ENCODE peak calls at places on chromosome 12, in four cellular contexts. W, D, R and Z are unnamed samples.

GRCh38 chr12:11795910-11796459 is 146.5 kb downstream of the ETV6 start:
- DNase-seq in W (peak; percentile 21), D (no peak), R (no peak), Z (no peak)

GRCh38 chr12:117076410-117077372 is 22.5 kb downstream of the TESC start:
- DNase-seq in W (no peak), D (no peak), R (no peak), Z (no peak)

GRCh38 chr12:49937639-49938300 is 12.8 kb upstream of the AQP2 start:
- DNase-seq in W (no peak), D (no peak), R (no peak), Z (no peak)

GRCh38 chr12:104454997-104455396 is 1.8 kb upstream of the CHST11 start:
- DNase-seq in W (no peak), D (no peak), R (no peak), Z (no peak)

GRCh38 chr12:105378821-105379400 is 48.4 kb downstream of the C12orf75 start:
- DNase-seq in W (no peak), D (no peak), R (no peak), Z (no peak)

GRCh38 chr12:58416211-58416610 is 474.8 kb downstream of the ATP23 start:
- DNase-seq in W (no peak), D (no peak), R (no peak), Z (no peak)

GRCh38 chr12:46357438-46358324 is 14.9 kb downstream of the SLC38A2 start:
- DNase-seq in W (no peak), D (no peak), R (no peak), Z (no peak)

GRCh38 chr12:31034372-31034771 is 39.3 kb upstream of the DDX11 start:
- DNase-seq in W (no peak), D (no peak), R (no peak), Z (no peak)

GRCh38 chr12:116385486-116386217 is 108.2 kb upstream of the MED13L start:
- DNase-seq in W (peak; percentile 90), D (no peak), R (peak; percentile 40), Z (no peak)

GRCh38 chr12:71552728-71553501 is 110.7 kb downstream of the ZFC3H1 start:
- DNase-seq in W (no peak), D (no peak), R (no peak), Z (no peak)

GRCh38 chr12:128056299-128056885 is 210.6 kb upstream of the TMEM132C start:
- DNase-seq in W (no peak), D (no peak), R (no peak), Z (no peak)

GRCh38 chr12:106248177-106248848 is 493 bp upstream of the CKAP4 start:
- DNase-seq in W (no peak), D (no peak), R (no peak), Z (peak; percentile 35)

GRCh38 chr12:95216704-95217376 is 427 bp downstream of the FGD6 start:
- DNase-seq in W (no peak), D (no peak), R (no peak), Z (no peak)

DNA sequence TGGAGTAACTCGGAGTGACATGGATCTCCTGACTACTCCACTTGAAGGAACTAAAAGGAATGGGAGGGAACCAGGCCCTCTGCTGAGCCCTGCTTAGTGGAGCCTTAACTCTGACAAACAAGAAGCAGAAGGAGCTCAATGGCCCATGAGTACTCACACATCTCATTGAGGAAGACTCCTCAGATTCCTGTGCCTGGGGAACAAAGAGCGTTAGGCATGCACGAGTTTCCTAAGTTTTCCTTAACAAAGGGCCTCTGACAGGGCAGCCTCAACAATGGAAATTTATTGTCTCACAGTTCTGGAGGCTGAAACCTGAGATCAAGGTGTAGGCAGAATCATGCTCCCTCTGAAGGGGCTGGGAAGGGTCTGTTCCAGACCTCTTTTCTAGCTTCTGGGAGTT is 185.7 kb upstream of the NTF3 start:
- DNase-seq in W (no peak), D (no peak), R (no peak), Z (no peak)
- TF ChIP-seq SPI1 in W (no peak), D (no peak), R (no peak), Z (no peak)

DNA sequence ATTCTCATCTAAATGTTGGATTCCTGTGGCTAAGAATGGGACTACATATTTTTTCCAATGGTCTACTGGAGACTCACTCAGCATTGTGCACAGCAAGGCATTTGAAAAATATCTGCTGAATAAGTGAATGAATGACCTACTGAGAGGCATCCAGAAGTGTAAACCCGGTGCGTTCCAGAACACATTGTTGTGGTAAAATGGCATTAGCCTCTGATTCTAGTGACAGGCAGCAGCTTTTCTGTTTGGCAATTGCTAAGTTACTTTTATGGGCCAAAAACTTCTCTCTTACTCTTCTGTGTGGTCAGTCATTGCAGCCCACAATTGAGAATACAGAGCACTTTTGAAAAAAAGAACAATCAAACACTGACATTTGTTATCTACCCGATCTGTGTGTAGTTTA is 36.5 kb downstream of the WIF1 start:
- DNase-seq in W (no peak), D (no peak), R (no peak), Z (no peak)
- TF ChIP-seq SPI1 in W (no peak), D (no peak), R (no peak), Z (no peak)

GRCh38 chr12:52278530-52278929 is 4.1 kb downstream of the KRT86 start:
- DNase-seq in W (no peak), D (no peak), R (no peak), Z (no peak)

GRCh38 chr12:52279683-52280318 is 5.4 kb downstream of the KRT86 start:
- DNase-seq in W (no peak), D (no peak), R (no peak), Z (no peak)

GRCh38 chr12:52280319-52280795 is 5.9 kb downstream of the KRT86 start:
- DNase-seq in W (peak; percentile 8), D (no peak), R (peak; percentile 25), Z (no peak)

GRCh38 chr12:52278931-52279682 is 4.7 kb downstream of the KRT86 start:
- DNase-seq in W (peak; percentile 74), D (no peak), R (peak; percentile 26), Z (peak; percentile 89)

DNA sequence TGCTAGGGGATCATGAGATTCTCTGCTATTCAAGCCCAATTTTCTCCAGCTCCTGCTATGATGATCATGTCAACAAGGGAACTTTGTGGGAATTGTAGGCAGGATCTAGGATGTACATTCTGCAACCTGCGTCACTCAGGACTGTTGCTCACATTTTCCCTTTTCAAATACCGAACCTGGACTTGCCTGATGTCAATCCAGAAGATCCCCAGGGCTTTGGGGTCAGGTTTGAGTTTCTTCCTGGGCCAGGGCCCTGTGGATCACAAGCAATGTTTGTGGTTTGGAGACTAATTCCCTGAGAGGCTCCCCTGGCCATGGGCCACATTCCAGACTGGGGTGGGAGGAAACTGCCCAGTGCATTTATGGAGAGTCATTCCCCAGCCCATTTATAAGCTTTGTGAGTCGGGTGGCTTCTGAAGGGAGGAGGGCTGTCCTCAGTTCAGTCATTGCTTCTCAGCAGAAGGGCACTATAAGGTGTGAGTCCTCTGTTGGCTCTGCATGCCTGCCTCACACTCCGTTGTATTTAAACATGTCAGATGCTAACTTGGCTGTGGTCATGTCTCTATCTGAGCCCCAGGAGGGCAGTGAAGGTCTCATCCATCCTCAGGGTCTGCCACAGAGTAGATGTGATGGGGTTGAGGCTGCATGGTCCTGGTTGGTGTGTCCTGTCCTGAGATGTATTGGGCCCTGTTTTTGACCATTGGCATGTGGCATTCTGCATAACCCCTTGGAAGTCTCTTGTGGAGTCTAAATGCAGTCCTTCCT is 6.5 kb downstream of the KRT86 start:
- DNase-seq in W (no peak), D (no peak), R (no peak), Z (no peak)
- TF ChIP-seq SPI1 in W (no peak), D (no peak), R (no peak), Z (no peak)

GRCh38 chr12:47902131-47902639 is 2.6 kb downstream of the VDR start:
- DNase-seq in W (no peak), D (no peak), R (no peak), Z (no peak)

GRCh38 chr12:47903927-47904646 is 707 bp downstream of the VDR start:
- DNase-seq in W (peak; percentile 64), D (no peak), R (peak; percentile 65), Z (no peak)

GRCh38 chr12:47904647-47905312 is at the start of gene VDR:
- DNase-seq in W (peak; percentile 76), D (no peak), R (peak; percentile 71), Z (peak; percentile 85)

GRCh38 chr12:47901285-47902093 is 3.3 kb downstream of the VDR start:
- DNase-seq in W (no peak), D (no peak), R (no peak), Z (no peak)

DNA sequence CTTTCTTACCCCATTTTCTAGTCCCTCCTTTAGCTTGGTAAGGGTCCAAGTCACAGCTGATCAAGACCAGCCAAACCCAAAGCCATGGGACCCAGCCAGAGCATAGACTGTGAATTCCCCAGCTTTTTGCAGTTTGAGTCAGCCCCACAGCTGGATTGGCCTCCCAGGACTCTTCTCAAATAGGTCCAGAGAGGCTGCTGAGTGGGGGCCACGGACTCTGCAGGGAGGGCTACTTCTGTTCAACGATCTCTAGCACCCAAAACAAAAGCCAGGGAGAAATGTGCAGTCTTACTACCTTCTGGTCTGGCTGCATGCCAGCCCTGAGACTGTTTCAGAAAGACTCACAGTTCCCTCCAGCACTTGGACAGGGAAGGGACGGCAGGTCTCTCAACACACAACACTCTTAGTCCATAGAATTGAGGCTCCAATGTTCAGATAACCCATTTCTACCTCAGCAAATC is 1.6 kb downstream of the VDR start:
- DNase-seq in W (peak; percentile 51), D (no peak), R (peak; percentile 60), Z (no peak)
- TF ChIP-seq SPI1 in W (no peak), D (no peak), R (no peak), Z (peak; percentile 3)

GRCh38 chr12:56488041-56488955 is at the start of gene GLS2:
- DNase-seq in W (peak; percentile 28), D (peak; percentile 53), R (peak; percentile 44), Z (peak; percentile 88)
- TF ChIP-seq SPI1 in W (no peak), D (no peak), R (no peak), Z (no peak)

GRCh38 chr12:1992732-1993131 is 11.5 kb downstream of the DCP1B start:
- DNase-seq in W (no peak), D (no peak), R (no peak), Z (no peak)

GRCh38 chr12:1993341-1993740 is 10.9 kb downstream of the DCP1B start:
- DNase-seq in W (no peak), D (no peak), R (peak; percentile 88), Z (no peak)

GRCh38 chr12:1994429-1995143 is 9.7 kb downstream of the DCP1B start:
- DNase-seq in W (no peak), D (no peak), R (no peak), Z (no peak)

GRCh38 chr12:1993871-1994371 is 10.3 kb downstream of the DCP1B start:
- DNase-seq in W (no peak), D (no peak), R (peak; percentile 49), Z (no peak)

DNA sequence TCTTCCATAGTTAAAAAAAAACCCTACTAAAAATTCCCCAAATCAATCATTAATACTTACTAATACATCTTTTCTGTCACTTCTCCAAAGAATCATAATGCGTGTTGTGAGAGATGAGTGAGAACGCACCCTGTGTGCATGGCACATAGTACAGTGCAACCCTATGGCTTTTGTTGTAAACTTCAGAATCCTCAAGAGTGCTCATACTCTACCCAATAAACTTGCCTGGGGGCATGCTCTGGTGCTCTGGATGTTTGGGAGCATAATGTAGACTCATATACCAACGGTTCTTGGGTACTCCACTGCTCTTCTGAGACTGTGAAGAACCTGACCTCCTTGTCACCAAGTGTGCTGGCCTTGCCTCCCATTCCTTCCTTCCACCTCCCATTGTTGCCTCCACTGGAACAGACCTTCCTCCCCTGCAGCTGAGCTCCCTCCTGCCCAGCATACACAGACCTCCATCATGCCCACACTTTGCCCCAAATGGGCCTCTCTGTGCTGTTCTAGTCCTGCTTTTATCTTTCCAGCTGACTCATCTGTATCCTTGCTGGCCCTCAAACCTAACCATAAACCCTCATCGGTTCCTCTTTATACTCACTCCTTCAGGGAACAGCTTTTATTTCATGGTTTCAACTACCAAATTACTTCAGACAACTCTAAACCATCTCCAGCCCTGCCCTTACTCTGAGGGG is 8.9 kb downstream of the DCP1B start:
- DNase-seq in W (no peak), D (peak; percentile 30), R (peak; percentile 65), Z (no peak)
- TF ChIP-seq SPI1 in W (no peak), D (peak; percentile 87), R (peak; percentile 62), Z (peak; percentile 81)